ENCODE peak calls at places on chromosome 2, in seven cellular contexts. J is BE2C, R is aorta, T is stomach, Y is uterus, G is HepG2, X is right cardiac atrium. L is an unnamed sample. For H3K27me3 and H3K4me1, the result is how much of the 10 kb centered on the place peaks cover.

GRCh38 chr2:102238039-102238756 is 51.4 kb downstream of the IL1RL2 start:
- DNase-seq in R (no peak), J (no peak), X (no peak), T (no peak), Y (no peak), G (no peak), L (no peak)

GRCh38 chr2:184363213-184363612 is 235.1 kb upstream of the ZNF804A start:
- DNase-seq in X (peak), J (peak), G (peak), Y (no peak), R (no peak), T (no peak), L (no peak)

GRCh38 chr2:19043893-19044292 is 314.5 kb downstream of the OSR1 start:
- DNase-seq in X (no peak), G (no peak), Y (no peak), J (no peak), R (no peak), T (peak), L (no peak)

GRCh38 chr2:240434728-240435456 is 571 bp upstream of the GPC1 start:
- DNase-seq in T (peak), G (peak), R (peak), Y (peak), X (peak), J (peak), L (peak)

GRCh38 chr2:110852541-110853263 is 120.3 kb downstream of the ACOXL start:
- DNase-seq in R (no peak), T (no peak), G (no peak), Y (no peak), J (no peak), X (no peak), L (peak)

GRCh38 chr2:230153390-230153976 is 66.3 kb downstream of the SP110 start:
- DNase-seq in J (no peak), T (no peak), G (no peak), R (no peak), X (no peak), Y (no peak), L (no peak)

GRCh38 chr2:191877875-191878274 is 31.0 kb upstream of the CAVIN2 start:
- DNase-seq in R (no peak), J (no peak), Y (no peak), T (no peak), G (no peak), X (no peak), L (no peak)

GRCh38 chr2:220445429-220446105 is 818.1 kb downstream of the SLC4A3 start:
- DNase-seq in J (no peak), T (no peak), Y (no peak), R (no peak), X (no peak), G (no peak), L (no peak)

GRCh38 chr2:45128580-45128997 is 119.3 kb upstream of the SIX2 start:
- DNase-seq in T (no peak), G (no peak), J (peak), Y (peak), X (peak), R (no peak), L (no peak)

GRCh38 chr2:174022431-174022830 is 57.3 kb upstream of the SP3 start:
- DNase-seq in X (no peak), Y (no peak), T (no peak), G (no peak), R (no peak), J (no peak), L (no peak)

DNA sequence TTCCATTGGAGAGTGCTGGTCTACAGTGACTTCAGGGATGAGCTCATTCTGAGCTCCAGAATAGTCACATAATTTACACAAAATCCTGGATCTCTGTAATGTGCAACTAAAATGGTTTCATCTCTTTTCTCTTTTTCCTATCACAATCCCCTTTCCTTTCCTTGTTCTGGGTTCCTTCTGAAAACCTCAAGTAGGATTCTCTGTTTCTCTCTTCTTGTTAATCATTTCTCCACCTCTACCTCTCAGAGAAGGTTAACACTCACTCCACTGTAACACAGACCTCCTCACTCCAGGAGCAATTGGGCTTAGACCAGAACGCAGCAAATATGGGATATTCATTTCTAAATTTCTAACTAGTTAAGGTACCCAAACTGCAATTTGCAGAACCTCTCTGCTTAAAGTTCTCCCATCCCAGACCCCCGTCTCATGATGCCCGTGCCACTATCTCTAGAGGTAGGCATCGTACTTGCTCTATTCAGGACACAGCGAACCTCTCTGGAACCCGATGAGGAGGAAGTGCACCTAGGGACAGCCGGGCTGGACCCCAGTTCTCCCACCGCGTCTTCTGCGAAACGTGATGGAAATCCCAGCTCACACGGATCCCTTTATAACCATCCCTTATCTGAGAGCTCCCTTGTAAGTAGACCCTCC is 1.4 kb downstream of the FOXI3 start:
- DNase-seq in J (no peak), Y (no peak), T (no peak), R (no peak), X (no peak), G (no peak), L (no peak)
- H3K27me3 ChIP-seq in J (under half), Y (under half), T (half or more), R (under half), X (under half), G (under half), L (under half)

GRCh38 chr2:42052702-42053481 is 5.1 kb downstream of the PKDCC start:
- DNase-seq in R (peak), Y (peak), G (no peak), T (no peak), J (no peak), X (peak), L (no peak)
- H3K4me3 ChIP-seq in R (no peak), Y (peak), G (peak), T (no peak), J (no peak), X (peak), L (no peak)

GRCh38 chr2:144996225-144996795 is 476.4 kb upstream of the ZEB2 start:
- DNase-seq in J (no peak), X (no peak), R (no peak), Y (no peak), G (no peak), T (no peak), L (no peak)
- H3K4me1 ChIP-seq in J (under half), X (under half), R (under half), Y (under half), G (under half), T (under half), L (under half)

GRCh38 chr2:66438498-66439290 is 3.8 kb downstream of the MEIS1 start:
- DNase-seq in X (no peak), R (no peak), J (no peak), T (no peak), G (no peak), Y (no peak), L (no peak)
- H3K27me3 ChIP-seq in X (under half), R (under half), J (under half), T (under half), G (under half), Y (under half), L (under half)

GRCh38 chr2:98452396-98453027 is 7.9 kb downstream of the INPP4A start:
- DNase-seq in T (no peak), R (no peak), X (no peak), Y (no peak), J (no peak), G (no peak), L (no peak)

GRCh38 chr2:98454500-98455235 is 10.0 kb downstream of the INPP4A start:
- DNase-seq in T (no peak), R (no peak), J (no peak), X (no peak), G (no peak), Y (no peak), L (no peak)

GRCh38 chr2:98453531-98453930 is 8.9 kb downstream of the INPP4A start:
- DNase-seq in Y (no peak), R (no peak), G (no peak), J (no peak), T (no peak), X (no peak), L (no peak)

GRCh38 chr2:98455494-98455976 is 10.9 kb downstream of the INPP4A start:
- DNase-seq in J (no peak), X (no peak), Y (no peak), T (no peak), G (no peak), R (no peak), L (no peak)

DNA sequence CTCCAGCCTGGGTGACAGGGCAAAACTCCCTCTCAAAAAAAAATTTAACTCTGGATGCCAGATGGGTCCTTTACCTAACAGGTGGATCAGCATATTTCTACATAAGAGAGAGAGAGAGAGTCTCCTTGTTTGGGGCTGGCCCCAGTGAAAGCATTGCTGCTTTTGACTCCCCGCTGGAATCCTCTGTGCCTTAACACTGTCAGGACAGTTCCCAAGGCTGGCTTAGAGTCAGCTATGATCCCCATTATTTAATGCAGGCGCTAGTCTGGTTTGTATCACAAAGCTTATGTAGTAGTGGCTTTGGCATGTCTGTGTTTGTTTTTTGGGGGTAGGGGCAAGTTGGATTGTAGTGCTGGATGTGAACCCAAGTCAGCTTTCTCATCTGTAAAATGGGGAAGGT is 9.4 kb downstream of the INPP4A start:
- DNase-seq in J (no peak), Y (no peak), G (no peak), X (no peak), T (no peak), R (no peak), L (no peak)
- H3K4me3 ChIP-seq in J (no peak), Y (no peak), G (no peak), X (no peak), T (no peak), R (no peak), L (peak)

L was measured in naive thymus-derived CD4-positive, alpha-beta T cell.